ENCODE peak calls at places on chromosomes 3 and 15, in five cellular contexts. I is neuronal stem cell, D is IMR-90, S is H9, W is mesenchymal stem cell. H is an unnamed sample.

GRCh38 chr3:24300949-24301348 is 193.7 kb downstream of the THRB start:
- DNase-seq in S (no peak), W (no peak), D (no peak), I (no peak), H (no peak)

GRCh38 chr3:195025881-195026200 is 245.1 kb downstream of the XXYLT1 start:
- DNase-seq in I (no peak), S (no peak), W (no peak), D (no peak), H (no peak)

GRCh38 chr3:99111235-99111634 is 209.7 kb upstream of the DCBLD2 start:
- DNase-seq in S (no peak), I (no peak), W (no peak), D (peak; percentile 56), H (no peak)

GRCh38 chr15:32864051-32864450 is 146.2 kb downstream of the GREM1 start:
- DNase-seq in W (no peak), D (no peak), I (no peak), S (no peak), H (no peak)

GRCh38 chr15:66838671-66839239 is 136.7 kb downstream of the SMAD6 start:
- DNase-seq in S (no peak), D (peak; percentile 71), W (peak; percentile 77), I (no peak), H (no peak)

GRCh38 chr3:2921903-2922302 is 188.3 kb downstream of the IL5RA start:
- DNase-seq in D (no peak), S (no peak), W (peak; percentile 53), I (no peak), H (peak; percentile 7)

GRCh38 chr3:1439395-1439794 is 346.6 kb downstream of the CNTN6 start:
- DNase-seq in W (no peak), D (no peak), I (no peak), S (peak; percentile 74), H (no peak)

GRCh38 chr15:40863660-40864285 is 10.3 kb downstream of the RHOV start:
- DNase-seq in W (no peak), D (no peak), I (no peak), S (no peak), H (no peak)

GRCh38 chr15:97023131-97023844 is 692.8 kb downstream of the NR2F2 start:
- DNase-seq in D (no peak), I (no peak), S (no peak), W (peak; percentile 67), H (no peak)

GRCh38 chr3:10413041-10413440 is 92.1 kb upstream of the SEC13 start:
- DNase-seq in W (no peak), S (no peak), I (no peak), D (no peak), H (no peak)

GRCh38 chr15:80379671-80380070 is 24.5 kb upstream of the ARNT2 start:
- DNase-seq in W (no peak), I (no peak), S (no peak), D (no peak), H (no peak)

GRCh38 chr3:191263850-191264249 is 64.8 kb downstream of the OSTN start:
- DNase-seq in S (no peak), D (no peak), W (no peak), I (no peak), H (no peak)

GRCh38 chr15:95262866-95263564 is 1031.7 kb downstream of the MCTP2 start:
- DNase-seq in D (peak; percentile 88), S (no peak), W (no peak), I (no peak), H (no peak)

GRCh38 chr3:150271578-150271930 is 136.5 kb upstream of the TSC22D2 start:
- DNase-seq in D (no peak), I (no peak), S (no peak), W (no peak), H (no peak)

GRCh38 chr15:38253448-38253847 is 812 bp downstream of the SPRED1 start:
- DNase-seq in D (peak; percentile 75), S (no peak), I (peak; percentile 29), W (peak; percentile 58), H (no peak)

DNA sequence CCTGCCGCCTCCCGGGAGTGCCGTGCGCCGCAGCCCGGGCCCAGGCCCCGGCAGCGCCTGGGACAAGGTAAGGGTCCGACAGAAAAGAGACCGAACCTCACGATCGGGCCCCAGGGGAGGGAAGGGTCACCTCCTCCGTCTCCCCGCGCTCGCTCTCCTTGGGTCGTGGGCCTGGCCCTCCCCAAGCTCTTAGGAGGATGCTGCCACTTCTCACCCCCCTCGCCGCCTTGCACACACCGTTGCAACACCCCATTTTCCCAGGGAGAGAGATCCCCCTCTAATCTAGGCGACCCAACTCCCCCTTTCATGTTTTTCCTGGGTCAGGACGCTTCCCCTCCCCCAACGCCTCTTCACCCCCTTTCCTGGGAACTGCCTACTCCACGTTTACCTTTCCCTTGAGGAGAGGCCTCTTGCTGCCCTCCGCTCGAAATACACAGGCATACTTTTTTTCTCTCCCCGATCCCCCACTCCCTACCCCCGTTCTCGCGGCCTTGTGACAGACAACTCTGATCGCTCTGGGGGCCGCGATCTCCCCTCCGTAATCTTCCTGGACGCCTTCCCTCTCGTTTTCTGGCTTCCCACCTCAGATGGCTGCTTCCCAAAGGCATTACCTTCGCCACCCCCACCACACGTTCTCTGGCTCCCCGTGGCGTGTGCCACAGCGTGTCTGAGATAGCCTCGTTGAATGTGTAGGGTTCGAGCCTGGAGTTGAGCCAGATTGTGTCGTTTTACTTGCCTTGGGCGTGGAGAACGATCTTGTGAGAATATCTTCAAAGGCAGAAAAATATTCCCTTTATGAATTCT is 698 bp downstream of the SETD5 start:
- DNase-seq in D (peak; percentile 29), S (peak; percentile 34), I (peak; percentile 38), W (peak; percentile 59), H (no peak)
- H3K14ac ChIP-seq in D (peak overlapping the region; percentile 95), S (peak overlapping the region; percentile 99), I (peak overlapping the region; percentile 3), W (peak overlapping the region; percentile 95), H (peak overlapping the region; percentile 100)

GRCh38 chr3:69660631-69661030 is 78.6 kb upstream of the MITF start:
- DNase-seq in I (no peak), W (no peak), D (no peak), S (no peak), H (no peak)

GRCh38 chr3:69659180-69659915 is 79.9 kb upstream of the MITF start:
- DNase-seq in D (no peak), I (no peak), W (no peak), S (no peak), H (no peak)

GRCh38 chr3:69669070-69669469 is 70.2 kb upstream of the MITF start:
- DNase-seq in W (no peak), S (no peak), D (no peak), I (no peak), H (no peak)

GRCh38 chr3:69665026-69665739 is 74.1 kb upstream of the MITF start:
- DNase-seq in S (no peak), I (no peak), D (no peak), W (peak; percentile 39), H (peak; percentile 28)
- H3K14ac ChIP-seq in S (no peak overlapping the region), I (no peak overlapping the region), D (no peak overlapping the region), W (no peak overlapping the region), H (no peak overlapping the region)

GRCh38 chr3:121594850-121595249 is 1.7 kb downstream of the FBXO40 start:
- DNase-seq in D (no peak), W (no peak), S (no peak), I (no peak), H (no peak)

GRCh38 chr3:121598564-121598963 is 5.4 kb downstream of the FBXO40 start:
- DNase-seq in S (no peak), W (no peak), I (no peak), D (no peak), H (no peak)

GRCh38 chr3:121595765-121596406 is 2.7 kb downstream of the FBXO40 start:
- DNase-seq in I (no peak), S (no peak), W (no peak), D (no peak), H (no peak)

GRCh38 chr3:121592856-121593702 is at the start of gene FBXO40:
- DNase-seq in I (no peak), W (no peak), D (no peak), S (peak; percentile 98), H (no peak)
- H3K14ac ChIP-seq in I (no peak within 1 kb of the TSS), W (no peak within 1 kb of the TSS), D (no peak within 1 kb of the TSS), S (peak within 1 kb of the TSS; percentile 90), H (no peak within 1 kb of the TSS)

GRCh38 chr3:36380171-36381031 is at the start of gene STAC:
- DNase-seq in W (no peak), I (peak; percentile 54), D (no peak), S (peak; percentile 70), H (peak; percentile 22)
- H3K14ac ChIP-seq in W (peak within 1 kb of the TSS; percentile 86), I (peak within 1 kb of the TSS; percentile 94), D (no peak within 1 kb of the TSS), S (peak within 1 kb of the TSS; percentile 69), H (peak within 1 kb of the TSS; percentile 38)

DNA sequence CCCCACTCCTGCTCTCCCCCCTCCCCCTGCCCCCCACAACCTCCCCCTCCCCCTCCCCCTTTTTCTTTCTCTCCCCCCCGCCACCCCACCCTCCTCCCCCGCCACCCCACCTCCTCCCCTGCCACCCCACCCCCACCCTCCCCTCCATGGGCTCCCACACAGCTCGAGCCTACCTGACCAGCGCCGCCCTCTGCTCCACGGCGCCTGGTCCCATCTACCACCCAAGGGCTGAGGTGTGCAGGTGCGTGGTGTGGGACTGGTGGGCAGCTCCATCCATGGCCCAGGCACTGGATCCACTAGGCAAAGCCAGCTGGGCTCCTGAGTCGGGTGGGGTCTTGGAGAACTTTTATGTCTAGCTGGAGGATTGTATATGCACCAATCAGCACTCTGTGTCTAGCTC is 68.3 kb upstream of the KCNAB1 start:
- DNase-seq in D (no peak), I (no peak), W (no peak), S (no peak), H (no peak)
- H3K14ac ChIP-seq in D (no peak overlapping the region), I (no peak overlapping the region), W (no peak overlapping the region), S (no peak overlapping the region), H (no peak overlapping the region)

GRCh38 chr3:46574881-46575576 is 8.9 kb upstream of the LRRC2 start:
- DNase-seq in S (peak; percentile 58), I (no peak), D (no peak), W (no peak), H (no peak)

GRCh38 chr3:46574263-46574662 is 8.2 kb upstream of the LRRC2 start:
- DNase-seq in W (no peak), D (no peak), I (no peak), S (peak; percentile 88), H (no peak)

GRCh38 chr3:46571684-46572083 is 5.6 kb upstream of the LRRC2 start:
- DNase-seq in S (no peak), D (no peak), W (no peak), I (no peak), H (no peak)

GRCh38 chr3:46575577-46576222 is 9.6 kb upstream of the LRRC2 start:
- DNase-seq in D (no peak), S (peak; percentile 75), W (no peak), I (no peak), H (no peak)

DNA sequence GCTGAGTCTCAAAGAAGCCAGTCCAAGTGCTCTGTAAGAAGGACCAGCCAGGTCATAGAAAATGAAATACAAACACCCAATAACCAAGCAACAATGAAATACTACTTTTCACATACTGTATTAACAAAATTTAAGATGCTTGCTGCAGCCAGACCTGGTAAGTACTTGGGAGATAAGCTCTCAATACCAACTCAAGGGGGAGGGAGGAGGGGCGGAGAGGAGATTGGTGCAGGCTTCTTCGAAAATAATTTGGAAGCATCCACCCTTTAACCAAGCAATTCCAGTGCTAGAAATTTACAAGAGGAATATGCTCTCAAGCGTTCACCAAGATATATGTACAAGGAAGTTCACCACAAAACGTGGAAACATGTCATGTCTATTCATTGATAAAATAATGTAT is 7.6 kb upstream of the LRRC2 start:
- DNase-seq in D (no peak), I (no peak), S (peak; percentile 40), W (no peak), H (no peak)
- H3K14ac ChIP-seq in D (no peak overlapping the region), I (no peak overlapping the region), S (no peak overlapping the region), W (no peak overlapping the region), H (no peak overlapping the region)

H was measured in trophoblast cell.